ENCODE peak calls at places on chromosome 19, in four cellular contexts. One of them, this sample, is unnamed.

GRCh38 chr19:46746281-46746965 is at the start of gene STRN4:
- DNase-seq in kidney epithelial cell: no peak
- DNase-seq in astrocyte of the spinal cord: no peak
- DNase-seq in upper lobe of left lung: peak
- DNase-seq in this sample: peak

GRCh38 chr19:51690359-51691121 is 2.6 kb upstream of the SPACA6 start:
- DNase-seq in upper lobe of left lung: peak
- DNase-seq in kidney epithelial cell: no peak
- DNase-seq in astrocyte of the spinal cord: peak
- DNase-seq in this sample: peak

GRCh38 chr19:45468803-45469131 is 971 bp downstream of the FOSB start:
- DNase-seq in astrocyte of the spinal cord: no peak
- DNase-seq in kidney epithelial cell: no peak
- DNase-seq in upper lobe of left lung: no peak
- DNase-seq in this sample: no peak

GRCh38 chr19:49973987-49974386 is 13.0 kb upstream of the SIGLEC11 start:
- DNase-seq in astrocyte of the spinal cord: no peak
- DNase-seq in upper lobe of left lung: peak
- DNase-seq in kidney epithelial cell: no peak
- DNase-seq in this sample: no peak

GRCh38 chr19:41707871-41708371 is 505 bp upstream of the CEACAM5 start:
- DNase-seq in upper lobe of left lung: no peak
- DNase-seq in astrocyte of the spinal cord: no peak
- DNase-seq in kidney epithelial cell: no peak
- DNase-seq in this sample: no peak

GRCh38 chr19:4171676-4172075 is 10.7 kb downstream of the SIRT6 start:
- DNase-seq in kidney epithelial cell: no peak
- DNase-seq in astrocyte of the spinal cord: no peak
- DNase-seq in upper lobe of left lung: peak
- DNase-seq in this sample: no peak

GRCh38 chr19:47614559-47614958 is 5.6 kb downstream of the BICRA start:
- DNase-seq in astrocyte of the spinal cord: no peak
- DNase-seq in upper lobe of left lung: no peak
- DNase-seq in kidney epithelial cell: no peak
- DNase-seq in this sample: no peak

GRCh38 chr19:6138511-6138910 is 3.0 kb downstream of the ACSBG2 start:
- DNase-seq in astrocyte of the spinal cord: no peak
- DNase-seq in kidney epithelial cell: no peak
- DNase-seq in upper lobe of left lung: no peak
- DNase-seq in this sample: no peak

GRCh38 chr19:2274185-2274711 is 7.7 kb downstream of the PEAK3 start:
- DNase-seq in upper lobe of left lung: no peak
- DNase-seq in kidney epithelial cell: no peak
- DNase-seq in astrocyte of the spinal cord: no peak
- DNase-seq in this sample: no peak

GRCh38 chr19:29378126-29378525 is 147.7 kb upstream of the VSTM2B start:
- DNase-seq in kidney epithelial cell: no peak
- DNase-seq in upper lobe of left lung: no peak
- DNase-seq in astrocyte of the spinal cord: no peak
- DNase-seq in this sample: no peak

GRCh38 chr19:5958074-5958850 is 19.7 kb downstream of the RANBP3 start:
- DNase-seq in kidney epithelial cell: no peak
- DNase-seq in astrocyte of the spinal cord: no peak
- DNase-seq in upper lobe of left lung: no peak
- DNase-seq in this sample: no peak

GRCh38 chr19:14006766-14007562 is 844 bp upstream of the RFX1 start:
- DNase-seq in kidney epithelial cell: no peak
- DNase-seq in upper lobe of left lung: peak
- DNase-seq in astrocyte of the spinal cord: no peak
- DNase-seq in this sample: no peak

GRCh38 chr19:28466107-28467045 is 746.6 kb downstream of the UQCRFS1 start:
- DNase-seq in astrocyte of the spinal cord: peak
- DNase-seq in kidney epithelial cell: no peak
- DNase-seq in upper lobe of left lung: no peak
- DNase-seq in this sample: no peak

GRCh38 chr19:5916201-5916708 is 2.2 kb downstream of the CAPS start:
- DNase-seq in astrocyte of the spinal cord: no peak
- DNase-seq in kidney epithelial cell: no peak
- DNase-seq in upper lobe of left lung: peak
- DNase-seq in this sample: no peak

GRCh38 chr19:58170860-58171259 is 12.0 kb upstream of the ZNF274 start:
- DNase-seq in kidney epithelial cell: no peak
- DNase-seq in astrocyte of the spinal cord: peak
- DNase-seq in upper lobe of left lung: no peak
- DNase-seq in this sample: peak

DNA sequence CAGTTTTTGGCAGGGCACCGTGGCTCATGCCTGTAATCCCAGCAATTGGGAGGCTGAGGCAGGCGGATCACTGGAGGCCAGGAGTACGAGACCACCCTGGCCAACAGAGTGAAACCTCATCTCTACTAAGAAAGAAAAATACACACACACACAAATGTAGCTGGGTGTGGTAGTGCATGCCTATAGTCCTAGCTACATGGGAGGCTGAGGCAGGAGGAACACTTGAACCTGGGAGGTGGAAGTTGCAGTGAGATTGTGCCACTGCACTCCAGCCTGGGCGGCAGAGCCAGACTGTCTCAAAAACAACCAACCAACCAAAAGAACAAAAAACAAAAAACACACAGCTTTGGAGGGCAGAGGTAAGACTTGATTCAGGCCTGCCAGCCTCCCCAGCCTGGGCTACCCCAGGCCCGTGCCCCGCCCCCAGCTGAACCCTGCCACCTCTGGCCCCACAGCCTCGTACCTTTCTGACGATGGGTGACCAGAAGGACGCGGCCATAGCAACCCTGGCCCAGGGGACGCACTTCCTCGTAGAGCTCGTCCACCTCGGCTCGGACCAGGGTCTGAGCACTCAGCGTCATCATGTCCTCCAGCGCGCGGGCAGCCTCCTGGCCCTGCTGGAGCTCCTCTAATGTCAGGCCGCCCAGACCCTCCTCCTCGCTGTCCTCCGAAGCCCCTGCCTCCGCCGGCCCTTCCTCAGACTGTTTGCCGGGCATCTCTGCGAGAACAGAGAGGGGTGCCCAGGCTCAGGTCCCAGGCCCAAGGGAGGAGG is 1.2 kb downstream of the SBK2 start:
- DNase-seq in astrocyte of the spinal cord: no peak
- DNase-seq in upper lobe of left lung: peak
- DNase-seq in kidney epithelial cell: no peak
- DNase-seq in this sample: no peak
- H3K4me3 ChIP-seq in astrocyte of the spinal cord: no peak
- H3K4me3 ChIP-seq in upper lobe of left lung: no peak
- H3K4me3 ChIP-seq in kidney epithelial cell: no peak
- H3K4me3 ChIP-seq in this sample: no peak

GRCh38 chr19:54172764-54173699 is at the start of gene TMC4:
- DNase-seq in astrocyte of the spinal cord: no peak
- DNase-seq in kidney epithelial cell: no peak
- DNase-seq in upper lobe of left lung: no peak
- DNase-seq in this sample: peak
- TF ChIP-seq CTCF in astrocyte of the spinal cord: no peak
- TF ChIP-seq CTCF in kidney epithelial cell: peak
- TF ChIP-seq CTCF in upper lobe of left lung: peak
- TF ChIP-seq CTCF in this sample: no peak

DNA sequence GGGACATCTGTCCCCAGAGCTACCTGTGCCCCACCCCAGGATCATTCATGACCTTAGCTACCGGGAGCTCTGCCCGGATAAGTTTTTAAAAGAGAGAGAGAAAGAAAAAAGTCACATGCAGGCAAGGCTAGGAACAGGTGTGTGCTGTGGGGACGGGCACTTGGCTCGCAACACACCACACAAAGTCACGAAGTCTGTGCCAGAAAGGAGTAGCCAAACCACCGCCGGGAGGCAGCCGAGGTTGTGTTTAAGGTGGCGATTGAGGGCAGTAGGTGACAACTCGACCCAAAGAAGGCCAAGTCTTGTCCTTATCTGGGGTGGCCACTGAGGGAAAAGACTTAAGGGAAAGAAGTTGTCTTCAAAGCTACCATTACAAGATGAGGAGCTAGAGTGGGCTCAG is 4.6 kb upstream of the TSHZ3 start:
- DNase-seq in upper lobe of left lung: no peak
- DNase-seq in kidney epithelial cell: no peak
- DNase-seq in astrocyte of the spinal cord: no peak
- DNase-seq in this sample: no peak
- H3K4me3 ChIP-seq in upper lobe of left lung: no peak
- H3K4me3 ChIP-seq in kidney epithelial cell: no peak
- H3K4me3 ChIP-seq in astrocyte of the spinal cord: no peak
- H3K4me3 ChIP-seq in this sample: no peak

GRCh38 chr19:35246466-35247096 is 2.2 kb upstream of the LSR start:
- DNase-seq in kidney epithelial cell: no peak
- DNase-seq in upper lobe of left lung: no peak
- DNase-seq in astrocyte of the spinal cord: no peak
- DNase-seq in this sample: no peak

GRCh38 chr19:35249146-35249847 is 495 bp downstream of the LSR start:
- DNase-seq in kidney epithelial cell: no peak
- DNase-seq in upper lobe of left lung: peak
- DNase-seq in astrocyte of the spinal cord: no peak
- DNase-seq in this sample: no peak

GRCh38 chr19:35249848-35250711 is 1.3 kb downstream of the LSR start:
- DNase-seq in astrocyte of the spinal cord: no peak
- DNase-seq in kidney epithelial cell: no peak
- DNase-seq in upper lobe of left lung: peak
- DNase-seq in this sample: no peak

GRCh38 chr19:35248310-35249145 is at the start of gene LSR:
- DNase-seq in upper lobe of left lung: peak
- DNase-seq in astrocyte of the spinal cord: no peak
- DNase-seq in kidney epithelial cell: peak
- DNase-seq in this sample: no peak

DNA sequence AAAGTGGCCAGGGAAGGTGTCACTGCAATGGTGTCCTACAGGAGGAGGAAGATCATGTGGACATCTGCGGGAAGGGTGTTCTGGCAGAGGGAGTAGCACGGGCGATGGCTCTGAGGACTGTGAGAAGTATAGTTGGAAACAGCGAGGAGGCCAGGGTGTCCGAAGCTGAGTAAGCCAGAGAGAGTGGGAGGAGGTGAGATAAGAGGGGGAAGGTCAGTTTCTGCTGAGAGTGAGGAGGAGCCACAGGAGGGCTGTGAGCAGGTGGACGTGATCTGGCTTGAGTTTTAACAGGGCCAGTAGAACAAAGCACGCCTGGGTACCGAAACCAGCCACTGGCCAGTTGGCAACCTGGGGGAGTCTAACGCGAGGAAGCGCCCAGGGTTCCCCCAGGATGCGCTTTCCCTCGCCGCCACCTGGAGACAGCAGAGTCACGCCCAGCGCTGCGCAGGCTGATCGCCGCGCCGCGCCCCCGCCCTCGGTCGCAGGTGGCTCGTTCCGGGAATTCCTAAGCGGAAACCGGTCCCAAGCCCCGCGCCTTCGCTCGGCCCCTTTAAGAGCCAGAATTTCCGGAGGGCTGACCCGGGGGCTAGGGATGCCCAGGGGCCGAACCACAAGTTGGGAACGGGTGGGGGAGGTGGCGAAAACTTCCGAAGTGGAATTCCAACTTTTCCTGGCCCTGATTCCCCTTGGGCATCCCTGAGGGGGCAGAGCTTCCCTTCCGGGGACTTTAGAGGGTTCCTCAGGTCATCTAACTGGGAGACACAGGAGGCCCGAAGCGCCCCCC is 1.1 kb upstream of the LSR start:
- DNase-seq in upper lobe of left lung: peak
- DNase-seq in astrocyte of the spinal cord: no peak
- DNase-seq in kidney epithelial cell: peak
- DNase-seq in this sample: no peak
- TF ChIP-seq CTCF in upper lobe of left lung: peak
- TF ChIP-seq CTCF in astrocyte of the spinal cord: peak
- TF ChIP-seq CTCF in kidney epithelial cell: peak
- TF ChIP-seq CTCF in this sample: peak

GRCh38 chr19:1063909-1064660 is 2.9 kb upstream of the ARHGAP45 start:
- DNase-seq in upper lobe of left lung: peak
- DNase-seq in astrocyte of the spinal cord: no peak
- DNase-seq in kidney epithelial cell: no peak
- DNase-seq in this sample: no peak
- H3K4me3 ChIP-seq in upper lobe of left lung: no peak
- H3K4me3 ChIP-seq in astrocyte of the spinal cord: no peak
- H3K4me3 ChIP-seq in kidney epithelial cell: no peak
- H3K4me3 ChIP-seq in this sample: no peak

DNA sequence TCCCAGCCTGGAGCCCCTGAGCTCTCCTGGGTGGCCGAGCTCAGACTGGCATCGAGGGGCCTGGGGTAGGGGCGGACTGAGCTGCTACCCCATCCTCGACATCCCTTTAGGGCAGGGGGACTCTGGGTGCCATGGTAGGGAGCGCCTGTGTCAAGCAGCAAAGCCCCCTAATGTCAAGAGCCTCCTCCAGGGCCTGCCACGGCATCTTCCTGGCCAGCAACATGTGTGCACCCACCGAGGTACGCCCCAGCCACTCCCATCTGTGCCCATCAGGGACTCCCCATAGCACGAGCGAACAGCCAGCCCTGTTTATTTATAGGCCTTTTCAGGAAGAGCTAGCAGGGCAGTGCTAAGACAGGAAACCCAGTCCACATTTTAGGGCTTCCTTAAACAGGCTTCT is 14.2 kb downstream of the LRP3 start:
- DNase-seq in upper lobe of left lung: no peak
- DNase-seq in kidney epithelial cell: no peak
- DNase-seq in astrocyte of the spinal cord: no peak
- DNase-seq in this sample: no peak
- TF ChIP-seq CTCF in upper lobe of left lung: no peak
- TF ChIP-seq CTCF in kidney epithelial cell: no peak
- TF ChIP-seq CTCF in astrocyte of the spinal cord: no peak
- TF ChIP-seq CTCF in this sample: no peak

GRCh38 chr19:20078696-20079095 is 896 bp downstream of the ZNF90 start:
- DNase-seq in kidney epithelial cell: no peak
- DNase-seq in upper lobe of left lung: peak
- DNase-seq in astrocyte of the spinal cord: peak
- DNase-seq in this sample: peak

GRCh38 chr19:20077791-20078463 is at the start of gene ZNF90:
- DNase-seq in astrocyte of the spinal cord: peak
- DNase-seq in upper lobe of left lung: peak
- DNase-seq in kidney epithelial cell: peak
- DNase-seq in this sample: peak

GRCh38 chr19:20079487-20079886 is 1.7 kb downstream of the ZNF90 start:
- DNase-seq in astrocyte of the spinal cord: no peak
- DNase-seq in kidney epithelial cell: no peak
- DNase-seq in upper lobe of left lung: no peak
- DNase-seq in this sample: peak
- H3K4me3 ChIP-seq in astrocyte of the spinal cord: no peak
- H3K4me3 ChIP-seq in kidney epithelial cell: no peak
- H3K4me3 ChIP-seq in upper lobe of left lung: peak
- H3K4me3 ChIP-seq in this sample: peak